ENCODE peak calls at places on chromosome 1, in five cellular contexts. A, Q, Y, M and J are unnamed samples.

GRCh38 chr1:145974721-145975120 is 10.2 kb downstream of the POLR3GL start:
- DNase-seq in A (no peak), Q (no peak), Y (no peak), M (no peak), J (no peak)

GRCh38 chr1:86775395-86775794 is 71.0 kb downstream of the SH3GLB1 start:
- DNase-seq in A (no peak), Q (no peak), Y (no peak), M (no peak), J (no peak)

GRCh38 chr1:204359474-204360255 is at the start of gene PLEKHA6:
- DNase-seq in A (peak), Q (no peak), Y (peak), M (no peak), J (peak)

GRCh38 chr1:243343970-243344749 is 88.3 kb downstream of the SDCCAG8 start:
- DNase-seq in A (peak), Q (no peak), Y (peak), M (no peak), J (peak)

GRCh38 chr1:219858980-219859379 is 69.4 kb downstream of the SLC30A10 start:
- DNase-seq in A (no peak), Q (no peak), Y (no peak), M (no peak), J (no peak)

GRCh38 chr1:35936828-35937227 is 5.9 kb downstream of the AGO3 start:
- DNase-seq in A (no peak), Q (no peak), Y (no peak), M (no peak), J (no peak)

GRCh38 chr1:167524651-167525050 is 6.3 kb upstream of the CD247 start:
- DNase-seq in A (no peak), Q (no peak), Y (no peak), M (no peak), J (peak)

GRCh38 chr1:223352944-223353343 is 11.0 kb downstream of the SUSD4 start:
- DNase-seq in A (no peak), Q (no peak), Y (no peak), M (no peak), J (no peak)

GRCh38 chr1:24015226-24016210 is 35.4 kb upstream of the SRSF10 start:
- DNase-seq in A (no peak), Q (no peak), Y (no peak), M (no peak), J (no peak)

GRCh38 chr1:38526046-38526445 is 333.5 kb downstream of the RRAGC start:
- DNase-seq in A (no peak), Q (no peak), Y (no peak), M (no peak), J (no peak)